ENCODE peak calls at places on chromosomes 11 and 22, in six cellular contexts. G is GM23338, J is heart left ventricle, E is brain microvascular endothelial cell, H is A549, Y is PC-3. F is an unnamed sample.

GRCh38 chr11:19975414-19975990 is 184.8 kb downstream of the DBX1 start:
- DNase-seq in G (no peak), J (no peak), E (no peak), H (no peak), Y (no peak), F (no peak)

GRCh38 chr22:49005557-49005956 is 822.1 kb downstream of the BRD1 start:
- DNase-seq in G (no peak), J (no peak), E (no peak), H (no peak), Y (no peak), F (no peak)

GRCh38 chr11:70400643-70401042 is 2.3 kb downstream of the CTTN start:
- DNase-seq in G (peak; percentile 63), J (no peak), E (no peak), H (no peak), Y (no peak), F (no peak)

GRCh38 chr11:44658451-44658850 is 68.3 kb upstream of the TSPAN18 start:
- DNase-seq in G (peak; percentile 48), J (no peak), E (peak; percentile 25), H (peak; percentile 23), Y (peak; percentile 25), F (no peak)

GRCh38 chr22:38481162-38481870 is 13.4 kb downstream of the KDELR3 start:
- DNase-seq in G (no peak), J (no peak), E (no peak), H (no peak), Y (no peak), F (no peak)

GRCh38 chr11:67583319-67584204 is at the start of gene GSTP1:
- DNase-seq in G (peak; percentile 90), J (peak; percentile 96), E (peak; percentile 75), H (peak; percentile 90), Y (peak; percentile 83), F (peak; percentile 92)

GRCh38 chr11:116829525-116830183 is at the start of gene APOC3:
- DNase-seq in G (no peak), J (no peak), E (no peak), H (no peak), Y (no peak), F (no peak)

GRCh38 chr11:11329062-11329806 is 23.8 kb downstream of the CSNK2A3 start:
- DNase-seq in G (peak; percentile 7), J (no peak), E (no peak), H (no peak), Y (no peak), F (no peak)

GRCh38 chr22:36541831-36542391 is 12.9 kb upstream of the EIF3D start:
- DNase-seq in G (no peak), J (no peak), E (peak; percentile 81), H (peak; percentile 69), Y (peak; percentile 94), F (no peak)

GRCh38 chr11:130858215-130858614 is 58.1 kb downstream of the SNX19 start:
- DNase-seq in G (peak; percentile 14), J (no peak), E (no peak), H (peak; percentile 24), Y (peak; percentile 35), F (no peak)

GRCh38 chr11:18566406-18566805 is 22.1 kb downstream of the UEVLD start:
- DNase-seq in G (no peak), J (no peak), E (no peak), H (no peak), Y (no peak), F (no peak)

GRCh38 chr11:60916669-60917206 is 2.8 kb downstream of the TMEM109 start:
- DNase-seq in G (no peak), J (no peak), E (no peak), H (no peak), Y (no peak), F (no peak)

GRCh38 chr11:60918941-60919275 is 5.0 kb downstream of the TMEM109 start:
- DNase-seq in G (no peak), J (no peak), E (peak; percentile 73), H (peak; percentile 19), Y (peak; percentile 40), F (no peak)

GRCh38 chr11:60918251-60918940 is 4.4 kb downstream of the TMEM109 start:
- DNase-seq in G (no peak), J (no peak), E (no peak), H (no peak), Y (no peak), F (no peak)

GRCh38 chr11:60915250-60915914 is 1.4 kb downstream of the TMEM109 start:
- DNase-seq in G (peak; percentile 85), J (peak; percentile 69), E (peak; percentile 36), H (peak; percentile 60), Y (peak; percentile 95), F (peak; percentile 57)

DNA sequence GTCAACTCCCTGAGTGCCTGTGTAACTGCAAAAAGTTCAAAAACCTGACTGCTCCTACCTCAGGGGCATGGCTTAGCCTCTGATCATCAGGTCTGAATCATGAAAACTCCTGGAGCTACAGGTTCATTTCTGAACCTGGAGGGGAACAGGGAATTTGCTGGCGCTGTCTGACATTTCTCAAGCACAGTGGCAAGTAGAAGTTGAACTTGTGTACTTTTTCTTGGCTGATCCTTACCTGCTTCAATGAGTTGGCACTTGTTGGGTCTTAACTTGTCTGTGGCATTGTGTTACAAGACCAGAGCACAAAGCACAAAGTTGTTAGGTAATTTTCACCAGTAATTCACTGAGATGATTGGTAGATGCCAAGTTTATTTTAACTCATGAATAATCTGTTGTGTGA is 3.3 kb downstream of the TMEM109 start:
- DNase-seq in G (no peak), J (no peak), E (no peak), H (no peak), Y (no peak), F (no peak)
- H3K27ac ChIP-seq in G (no peak overlapping the region), J (no peak overlapping the region), E (no peak overlapping the region), H (no peak overlapping the region), Y (no peak overlapping the region), F (no peak overlapping the region)

GRCh38 chr11:111386611-111387150 is 7.6 kb upstream of the POU2AF1 start:
- DNase-seq in G (no peak), J (no peak), E (no peak), H (no peak), Y (no peak), F (no peak)
- H3K27ac ChIP-seq in G (no peak overlapping the region), J (no peak overlapping the region), E (no peak overlapping the region), H (no peak overlapping the region), Y (no peak overlapping the region), F (no peak overlapping the region)

DNA sequence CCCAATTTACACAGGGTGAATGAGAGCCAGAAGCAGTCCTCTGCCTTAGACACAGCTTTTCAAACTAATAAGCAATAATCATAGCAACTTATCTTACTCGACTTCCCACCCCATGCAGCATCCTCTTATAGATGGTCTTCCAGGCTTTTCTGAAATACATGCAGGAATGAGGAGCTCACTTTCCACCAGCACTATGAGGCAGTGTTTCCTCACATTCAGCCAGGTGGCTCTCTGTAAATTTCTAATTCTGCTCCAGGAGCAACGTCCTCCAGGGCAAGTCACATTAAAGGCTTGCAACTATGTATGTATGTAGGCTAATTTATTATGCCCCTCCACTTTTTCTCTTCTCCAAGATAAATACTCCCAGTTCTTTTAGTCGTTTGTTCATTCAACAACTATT is 60.0 kb downstream of the PAK1 start:
- DNase-seq in G (peak; percentile 45), J (no peak), E (no peak), H (no peak), Y (no peak), F (no peak)
- H3K27ac ChIP-seq in G (no peak overlapping the region), J (no peak overlapping the region), E (no peak overlapping the region), H (no peak overlapping the region), Y (no peak overlapping the region), F (no peak overlapping the region)

DNA sequence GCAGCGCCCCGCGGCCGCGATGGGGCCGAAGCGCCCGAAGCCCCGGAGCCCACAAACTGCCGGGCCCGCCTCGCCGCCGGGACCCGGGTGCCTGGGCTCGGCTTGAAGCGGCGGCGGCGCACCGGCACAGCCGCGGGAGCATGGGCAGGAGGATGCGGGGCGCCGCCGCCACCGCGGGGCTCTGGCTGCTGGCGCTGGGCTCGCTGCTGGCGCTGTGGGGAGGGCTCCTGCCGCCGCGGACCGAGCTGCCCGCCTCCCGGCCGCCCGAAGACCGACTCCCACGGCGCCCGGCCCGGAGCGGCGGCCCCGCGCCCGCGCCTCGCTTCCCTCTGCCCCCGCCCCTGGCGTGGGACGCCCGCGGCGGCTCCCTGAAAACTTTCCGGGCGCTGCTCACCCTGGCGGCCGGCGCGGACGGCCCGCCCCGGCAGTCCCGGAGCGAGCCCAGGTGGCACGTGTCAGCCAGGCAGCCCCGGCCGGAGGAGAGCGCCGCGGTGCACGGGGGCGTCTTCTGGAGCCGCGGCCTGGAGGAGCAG is 303 bp downstream of the FJX1 start:
- DNase-seq in G (peak; percentile 61), J (no peak), E (no peak), H (no peak), Y (peak; percentile 34), F (peak; percentile 31)
- H3K27ac ChIP-seq in G (no peak overlapping the region), J (peak overlapping the region; percentile 80), E (peak overlapping the region; percentile 87), H (peak overlapping the region; percentile 94), Y (peak overlapping the region; percentile 93), F (peak overlapping the region; percentile 78)

DNA sequence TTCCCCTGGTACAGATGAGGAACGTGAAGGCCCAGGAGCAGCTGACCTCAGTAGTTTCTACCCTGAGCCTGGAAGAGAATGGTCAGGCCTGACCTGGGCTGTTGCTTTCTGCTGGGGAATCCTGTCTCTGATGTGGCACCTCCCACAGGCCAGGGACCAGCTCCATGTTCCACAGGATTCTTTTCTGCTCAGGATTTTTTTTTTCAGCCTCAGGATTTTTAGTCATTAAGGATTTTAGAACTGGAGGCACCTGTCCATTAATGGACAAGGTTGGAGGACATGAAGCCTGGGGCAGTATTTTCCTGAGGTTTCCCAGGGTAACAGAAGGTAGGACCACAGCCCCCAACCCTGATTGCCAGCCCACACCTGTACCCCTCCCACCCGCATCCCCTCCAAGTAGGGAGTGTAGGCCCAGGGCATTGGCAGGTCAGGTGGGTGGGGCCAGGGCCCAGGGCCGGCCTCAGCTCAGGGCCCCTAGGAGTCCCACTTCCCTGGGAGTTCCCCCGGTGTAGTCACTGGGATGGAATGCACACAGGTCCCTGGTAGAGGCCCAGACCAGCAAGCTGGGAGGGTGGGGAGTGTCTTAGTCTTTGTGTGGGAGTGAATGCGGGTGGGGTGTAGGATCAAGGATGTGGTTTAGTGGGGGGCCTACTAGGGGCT is 16.1 kb downstream of the BIK start:
- DNase-seq in G (no peak), J (no peak), E (peak; percentile 79), H (peak; percentile 56), Y (peak; percentile 88), F (no peak)
- H3K27ac ChIP-seq in G (no peak overlapping the region), J (no peak overlapping the region), E (no peak overlapping the region), H (peak overlapping the region; percentile 80), Y (peak overlapping the region; percentile 100), F (no peak overlapping the region)

GRCh38 chr11:102313225-102313940 is 3.9 kb upstream of the BIRC3 start:
- DNase-seq in G (no peak), J (no peak), E (no peak), H (peak; percentile 8), Y (peak; percentile 51), F (no peak)
- H3K27ac ChIP-seq in G (no peak overlapping the region), J (peak overlapping the region; percentile 77), E (peak overlapping the region; percentile 67), H (peak overlapping the region; percentile 93), Y (peak overlapping the region; percentile 56), F (peak overlapping the region; percentile 48)

DNA sequence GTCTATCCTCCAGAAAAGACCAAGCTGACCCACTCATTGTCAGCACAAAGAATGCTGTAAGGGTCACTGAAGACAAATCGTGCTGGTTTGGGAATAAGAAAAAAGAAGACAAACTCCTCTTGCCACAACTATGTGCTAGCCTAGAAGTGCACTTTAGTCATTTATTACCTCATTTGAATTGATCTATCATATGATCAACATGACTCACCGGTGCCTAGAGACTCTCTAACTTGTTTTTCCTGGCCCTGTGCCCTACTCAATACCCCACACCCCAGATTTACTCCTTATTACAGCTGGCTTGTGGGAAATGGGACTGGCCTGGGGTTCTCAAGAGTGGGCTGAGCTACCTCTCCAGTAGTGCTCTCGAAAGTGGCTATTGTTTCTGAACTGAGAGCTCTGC is 35.9 kb upstream of the HORMAD2 start:
- DNase-seq in G (no peak), J (no peak), E (peak; percentile 91), H (no peak), Y (peak; percentile 71), F (no peak)
- H3K27ac ChIP-seq in G (no peak overlapping the region), J (no peak overlapping the region), E (peak overlapping the region; percentile 35), H (peak overlapping the region; percentile 39), Y (peak overlapping the region; percentile 45), F (no peak overlapping the region)

F was measured in heart right ventricle.